ENCODE peak calls at places on chromosomes 16 and 17, in seven cellular contexts. One of them, this sample, is unnamed.

GRCh38 chr17:81244358-81245023 is 5.4 kb downstream of the NDUFAF8 start:
- DNase-seq in left ventricle myocardium superior: peak
- DNase-seq in endodermal cell: no peak
- DNase-seq in endothelial cell of umbilical vein: no peak
- DNase-seq in AG10803: no peak
- DNase-seq in NCI-H1694: no peak
- DNase-seq in NCI-H1105 treated with DMSO at 0.1 percent for 48 hours: no peak
- DNase-seq in this sample: peak

GRCh38 chr16:53041196-53041977 is 11.3 kb downstream of the CHD9NB start:
- DNase-seq in left ventricle myocardium superior: peak
- DNase-seq in endodermal cell: peak
- DNase-seq in endothelial cell of umbilical vein: peak
- DNase-seq in AG10803: peak
- DNase-seq in NCI-H1694: no peak
- DNase-seq in NCI-H1105 treated with DMSO at 0.1 percent for 48 hours: no peak
- DNase-seq in this sample: peak

GRCh38 chr16:22627043-22627442 is 116.4 kb downstream of the NPIPB5 start:
- DNase-seq in left ventricle myocardium superior: no peak
- DNase-seq in endodermal cell: no peak
- DNase-seq in endothelial cell of umbilical vein: no peak
- DNase-seq in AG10803: no peak
- DNase-seq in NCI-H1694: no peak
- DNase-seq in NCI-H1105 treated with DMSO at 0.1 percent for 48 hours: peak
- DNase-seq in this sample: no peak

GRCh38 chr16:80350066-80350465 is 190.7 kb upstream of the DYNLRB2 start:
- DNase-seq in left ventricle myocardium superior: no peak
- DNase-seq in endodermal cell: peak
- DNase-seq in endothelial cell of umbilical vein: no peak
- DNase-seq in AG10803: no peak
- DNase-seq in NCI-H1694: no peak
- DNase-seq in NCI-H1105 treated with DMSO at 0.1 percent for 48 hours: no peak
- DNase-seq in this sample: no peak

GRCh38 chr16:81095953-81096714 is at the start of gene GCSH:
- DNase-seq in left ventricle myocardium superior: peak
- DNase-seq in endodermal cell: peak
- DNase-seq in endothelial cell of umbilical vein: peak
- DNase-seq in AG10803: peak
- DNase-seq in NCI-H1694: peak
- DNase-seq in NCI-H1105 treated with DMSO at 0.1 percent for 48 hours: peak
- DNase-seq in this sample: peak

GRCh38 chr17:76122411-76123126 is 18.5 kb downstream of the FOXJ1 start:
- DNase-seq in left ventricle myocardium superior: no peak
- DNase-seq in endodermal cell: peak
- DNase-seq in endothelial cell of umbilical vein: no peak
- DNase-seq in AG10803: no peak
- DNase-seq in NCI-H1694: no peak
- DNase-seq in NCI-H1105 treated with DMSO at 0.1 percent for 48 hours: no peak
- DNase-seq in this sample: no peak

GRCh38 chr17:66383353-66383752 is 80.9 kb downstream of the PRKCA start:
- DNase-seq in left ventricle myocardium superior: no peak
- DNase-seq in endodermal cell: no peak
- DNase-seq in endothelial cell of umbilical vein: no peak
- DNase-seq in AG10803: peak
- DNase-seq in NCI-H1694: no peak
- DNase-seq in NCI-H1105 treated with DMSO at 0.1 percent for 48 hours: no peak
- DNase-seq in this sample: no peak

GRCh38 chr16:86066755-86067154 is 167.8 kb downstream of the IRF8 start:
- DNase-seq in left ventricle myocardium superior: peak
- DNase-seq in endodermal cell: no peak
- DNase-seq in endothelial cell of umbilical vein: no peak
- DNase-seq in AG10803: no peak
- DNase-seq in NCI-H1694: no peak
- DNase-seq in NCI-H1105 treated with DMSO at 0.1 percent for 48 hours: no peak
- DNase-seq in this sample: no peak

GRCh38 chr16:49876716-49877129 is 20.8 kb upstream of the ZNF423 start:
- DNase-seq in left ventricle myocardium superior: peak
- DNase-seq in endodermal cell: peak
- DNase-seq in endothelial cell of umbilical vein: peak
- DNase-seq in AG10803: no peak
- DNase-seq in NCI-H1694: peak
- DNase-seq in NCI-H1105 treated with DMSO at 0.1 percent for 48 hours: no peak
- DNase-seq in this sample: peak

GRCh38 chr16:86946396-86946795 is 368.0 kb downstream of the FOXL1 start:
- DNase-seq in left ventricle myocardium superior: no peak
- DNase-seq in endodermal cell: peak
- DNase-seq in endothelial cell of umbilical vein: peak
- DNase-seq in AG10803: peak
- DNase-seq in NCI-H1694: no peak
- DNase-seq in NCI-H1105 treated with DMSO at 0.1 percent for 48 hours: no peak
- DNase-seq in this sample: no peak

This sample was measured in right cardiac atrium.